ENCODE peak calls at places on chromosomes 4 and X, in six cellular contexts. U, M, T, Y, V and Q are unnamed samples.

GRCh38 chr4:40388248-40388647 is 53.1 kb downstream of the CHRNA9 start:
- DNase-seq in U (no peak), V (no peak), T (no peak), M (no peak), Y (no peak), Q (no peak)

GRCh38 chrX:102684772-102685520 is 27.3 kb upstream of the GPRASP2 start:
- DNase-seq in M (no peak), V (no peak), Y (no peak), T (no peak), U (no peak), Q (no peak)

GRCh38 chrX:126137899-126138298 is 28.2 kb downstream of the DCAF12L2 start:
- DNase-seq in T (no peak), U (no peak), V (no peak), Y (no peak), M (no peak), Q (no peak)

GRCh38 chrX:107826286-107827136 is 845 bp downstream of the MID2 start:
- DNase-seq in U (peak), T (peak), Y (no peak), M (peak), V (peak), Q (no peak)

GRCh38 chr4:10106421-10107039 is 10.1 kb downstream of the WDR1 start:
- DNase-seq in M (peak), U (peak), Y (no peak), T (no peak), V (no peak), Q (peak)

GRCh38 chr4:52911684-52912294 is 49.7 kb downstream of the RASL11B start:
- DNase-seq in V (peak), T (peak), M (peak), U (peak), Y (peak), Q (no peak)

GRCh38 chrX:129318375-129318774 is 204.9 kb downstream of the SMARCA1 start:
- DNase-seq in U (peak), Y (no peak), V (no peak), T (no peak), M (peak), Q (no peak)

GRCh38 chrX:85243155-85243554 is 424 bp downstream of the SATL1 start:
- DNase-seq in U (no peak), T (no peak), V (no peak), Y (no peak), M (no peak), Q (no peak)

GRCh38 chr4:109548655-109549054 is 11.4 kb upstream of the MCUB start:
- DNase-seq in U (peak), T (no peak), Y (peak), V (no peak), M (no peak), Q (no peak)

GRCh38 chr4:172356002-172356401 is 542.8 kb downstream of the GALNTL6 start:
- DNase-seq in T (no peak), Y (peak), V (no peak), U (no peak), M (no peak), Q (no peak)

GRCh38 chr4:114320126-114320525 is 278.5 kb upstream of the UGT8 start:
- DNase-seq in M (no peak), V (no peak), Y (no peak), U (no peak), T (no peak), Q (no peak)

GRCh38 chrX:41695464-41695863 is 6.7 kb downstream of the GPR34 start:
- DNase-seq in T (no peak), U (no peak), Y (no peak), M (no peak), V (no peak), Q (no peak)

GRCh38 chr4:16092682-16093319 is 9.0 kb upstream of the PROM1 start:
- DNase-seq in Y (no peak), U (no peak), M (no peak), T (no peak), V (no peak), Q (no peak)

GRCh38 chrX:133045986-133046385 is 50.9 kb downstream of the USP26 start:
- DNase-seq in U (peak), M (peak), Y (no peak), T (no peak), V (no peak), Q (no peak)

GRCh38 chrX:38839269-38839668 is 38.0 kb downstream of the MID1IP1 start:
- DNase-seq in T (no peak), Y (no peak), U (no peak), M (no peak), V (no peak), Q (no peak)

GRCh38 chr4:5724377-5724776 is 13.4 kb downstream of the EVC start:
- DNase-seq in V (no peak), T (no peak), U (no peak), Y (peak), M (no peak), Q (no peak)

GRCh38 chrX:9285342-9285771 is 179.5 kb upstream of the TBL1X start:
- DNase-seq in T (no peak), U (no peak), V (no peak), M (no peak), Y (no peak), Q (no peak)

GRCh38 chrX:152313529-152314302 is 137.4 kb downstream of the GABRA3 start:
- DNase-seq in Y (no peak), M (no peak), U (no peak), T (no peak), V (no peak), Q (no peak)

GRCh38 chr4:76696109-76696508 is 201.8 kb downstream of the SOWAHB start:
- DNase-seq in V (no peak), U (no peak), M (no peak), Y (no peak), T (no peak), Q (no peak)

GRCh38 chr4:168478868-168479267 is 1.4 kb downstream of the DDX60L start:
- DNase-seq in V (no peak), U (no peak), Y (no peak), T (no peak), M (no peak), Q (no peak)

GRCh38 chr4:26432419-26432818 is 57.9 kb downstream of the CCKAR start:
- DNase-seq in Y (no peak), V (no peak), U (no peak), T (no peak), M (no peak), Q (no peak)

GRCh38 chr4:10075953-10076391 is 40.6 kb downstream of the WDR1 start:
- DNase-seq in U (no peak), V (no peak), M (no peak), Y (no peak), T (no peak), Q (no peak)

GRCh38 chr4:1600211-1600780 is 83.8 kb downstream of the FAM53A start:
- DNase-seq in U (no peak), T (no peak), Y (no peak), V (peak), M (no peak), Q (no peak)

GRCh38 chr4:4875147-4875546 is 15.7 kb downstream of the MSX1 start:
- DNase-seq in V (no peak), T (no peak), U (no peak), M (no peak), Y (no peak), Q (no peak)

GRCh38 chrX:8939344-8939743 is 94.6 kb downstream of the FAM9B start:
- DNase-seq in M (no peak), V (no peak), T (no peak), U (no peak), Y (no peak), Q (no peak)

GRCh38 chr4:174604198-174604597 is 81.9 kb upstream of the HPGD start:
- DNase-seq in U (peak), T (no peak), Y (no peak), V (no peak), M (no peak), Q (no peak)

GRCh38 chr4:65737672-65738071 is 67.4 kb upstream of the EPHA5 start:
- DNase-seq in V (no peak), T (no peak), U (no peak), M (no peak), Y (no peak), Q (no peak)

DNA sequence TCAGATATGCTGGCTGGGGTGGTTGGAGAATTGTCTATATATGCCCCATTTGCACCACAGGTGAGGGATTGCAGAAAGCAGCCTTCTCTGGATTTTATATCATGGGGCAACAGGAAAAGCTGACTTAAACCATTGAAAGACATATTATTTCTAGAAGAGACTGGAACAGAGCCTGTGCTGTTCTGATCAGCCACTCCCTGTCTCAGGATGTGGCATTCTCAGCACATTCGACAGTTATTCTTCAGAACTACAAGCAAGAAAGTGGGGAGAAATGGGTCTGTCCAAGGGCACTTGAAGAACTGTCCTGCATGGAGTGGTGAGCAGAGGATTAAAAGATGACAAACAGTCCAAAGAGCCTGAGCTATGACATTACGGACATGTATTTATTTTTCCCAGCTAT is 67.8 kb upstream of the EPHA5 start:
- DNase-seq in U (no peak), M (no peak), V (no peak), T (no peak), Y (no peak), Q (no peak)
- TF ChIP-seq CTCF in U (no peak), M (no peak), V (no peak), T (no peak), Y (no peak), Q (no peak)

DNA sequence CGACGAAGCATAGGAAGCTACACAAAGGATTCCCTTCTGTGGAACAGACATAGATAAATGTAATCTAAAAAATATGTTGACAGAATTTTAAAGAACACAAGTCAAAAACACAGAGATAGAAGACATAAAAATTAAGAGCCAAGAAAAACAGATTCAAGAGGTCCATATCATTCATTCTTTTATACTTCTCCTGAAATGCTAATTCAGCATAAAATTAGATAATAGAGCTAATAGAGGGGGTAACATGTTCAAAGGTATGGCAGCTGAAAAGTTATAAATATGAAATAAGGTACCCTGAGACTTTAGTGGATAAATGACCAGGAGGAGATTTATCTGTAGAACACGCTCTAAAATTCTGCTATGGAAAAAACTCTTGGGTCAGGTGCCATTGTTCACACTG is 37.4 kb upstream of the PRSS48 start:
- DNase-seq in Y (no peak), V (no peak), T (no peak), U (no peak), M (no peak), Q (no peak)
- TF ChIP-seq CTCF in Y (no peak), V (no peak), T (no peak), U (no peak), M (no peak), Q (no peak)

DNA sequence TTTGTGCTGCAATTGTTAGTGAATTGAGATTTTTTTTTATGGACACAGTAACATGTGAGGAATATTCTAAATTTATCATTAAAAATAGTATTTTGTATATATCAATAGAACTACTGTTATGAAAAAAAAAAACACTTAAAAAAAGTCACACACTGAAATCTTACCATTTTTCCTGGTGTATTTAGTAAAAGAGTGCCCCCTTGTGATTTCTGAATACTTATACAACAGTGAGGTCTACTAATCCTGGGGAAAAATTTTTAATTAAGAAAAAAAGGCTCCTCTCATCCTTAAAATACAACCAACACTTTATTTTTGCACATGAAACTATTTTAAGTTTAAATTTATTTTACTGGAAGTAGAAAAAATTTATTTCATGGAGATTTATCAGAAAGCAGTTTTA is 56.4 kb upstream of the SPOCK3 start:
- DNase-seq in V (no peak), U (peak), M (no peak), T (no peak), Y (no peak), Q (no peak)
- TF ChIP-seq CTCF in V (peak), U (peak), M (no peak), T (no peak), Y (peak), Q (no peak)

DNA sequence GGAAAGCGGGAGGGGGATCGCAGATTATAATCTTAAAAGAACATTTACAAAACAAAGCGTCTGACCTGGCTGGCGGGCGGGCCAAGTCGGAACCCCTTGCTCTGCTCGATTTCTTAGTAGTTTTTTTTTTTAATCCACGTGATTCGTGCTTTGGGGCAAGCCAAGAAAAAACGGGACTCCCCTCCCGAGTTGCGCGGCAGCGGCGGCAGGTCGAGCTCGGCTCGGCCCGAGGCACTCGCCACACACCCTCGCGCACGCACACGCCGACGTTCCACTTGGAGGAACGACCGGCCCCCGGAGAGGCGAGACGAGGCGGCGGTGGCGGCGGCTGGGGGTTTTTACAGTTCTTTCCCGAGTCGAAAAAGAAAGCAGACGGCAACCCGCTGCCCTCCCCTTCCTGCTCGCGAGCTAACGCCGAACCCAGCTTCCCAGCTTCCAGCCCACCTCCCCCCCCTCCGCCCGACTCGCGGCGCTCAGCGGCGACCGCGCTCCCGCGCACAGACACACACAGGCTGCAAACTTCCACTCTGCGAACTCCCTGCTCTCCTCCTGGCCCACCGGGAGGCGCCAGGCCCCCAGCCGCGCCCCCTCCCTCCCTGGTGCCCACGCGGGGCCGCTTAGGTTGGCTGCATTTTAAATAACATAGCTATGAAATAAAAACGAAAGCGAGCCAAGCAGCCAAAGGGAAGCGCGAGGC is 1.2 kb downstream of the BCOR start:
- DNase-seq in V (peak), Y (no peak), U (peak), T (no peak), M (peak), Q (no peak)
- TF ChIP-seq CTCF in V (no peak), Y (no peak), U (no peak), T (no peak), M (no peak), Q (no peak)

DNA sequence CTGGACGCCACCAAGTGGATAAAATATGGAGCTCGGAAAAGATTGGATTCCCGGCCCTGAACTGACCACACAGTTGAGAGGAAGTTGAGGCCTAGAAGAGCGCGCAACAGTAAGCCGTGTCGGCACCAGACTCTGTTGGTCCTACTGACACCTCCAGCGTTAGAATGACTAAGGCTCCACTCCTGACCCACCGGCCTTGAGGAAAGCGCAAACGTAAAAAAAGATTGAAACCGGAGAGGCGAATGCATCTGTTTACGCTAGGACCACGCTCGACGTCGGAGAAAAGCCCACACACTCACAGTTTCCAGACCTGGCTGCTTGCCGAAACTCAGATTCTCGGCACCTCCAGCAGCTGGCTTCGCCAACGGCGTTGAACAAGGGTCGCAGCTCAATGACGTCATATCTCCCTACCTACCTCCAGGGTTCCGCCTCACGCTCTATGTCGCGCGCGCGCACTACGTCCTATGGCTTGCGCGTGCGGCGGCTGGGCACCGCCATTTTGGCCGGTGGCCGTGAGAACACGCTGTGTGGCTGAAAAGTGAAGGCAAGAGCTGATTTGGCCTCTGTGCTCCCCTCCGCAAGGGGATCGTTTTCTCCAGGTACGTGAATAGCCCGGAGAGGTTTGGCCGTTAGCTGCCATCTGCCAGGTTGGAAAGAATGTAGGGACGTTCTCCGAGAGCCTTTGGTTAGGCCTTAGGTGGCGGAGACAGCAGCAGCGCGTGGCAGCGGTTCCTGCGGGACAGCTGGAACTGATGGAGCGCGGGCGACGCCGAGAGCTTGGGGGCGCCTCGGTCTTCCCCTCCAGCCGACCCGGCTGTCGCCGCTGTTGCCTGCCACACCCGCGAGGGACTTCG is at the start of the genes ABCE1 and ANAPC10:
- DNase-seq in V (peak), M (peak), T (peak), U (peak), Y (peak), Q (peak)
- TF ChIP-seq CTCF in V (peak), M (no peak), T (peak), U (peak), Y (peak), Q (peak)

GRCh38 chr4:21512351-21512750 is 436.2 kb downstream of the KCNIP4 start:
- DNase-seq in Y (peak), T (no peak), M (peak), U (peak), V (no peak), Q (peak)

GRCh38 chr4:21507439-21507838 is 441.1 kb downstream of the KCNIP4 start:
- DNase-seq in T (no peak), Y (no peak), U (peak), V (no peak), M (no peak), Q (no peak)
- TF ChIP-seq CTCF in T (no peak), Y (peak), U (peak), V (no peak), M (no peak), Q (no peak)

DNA sequence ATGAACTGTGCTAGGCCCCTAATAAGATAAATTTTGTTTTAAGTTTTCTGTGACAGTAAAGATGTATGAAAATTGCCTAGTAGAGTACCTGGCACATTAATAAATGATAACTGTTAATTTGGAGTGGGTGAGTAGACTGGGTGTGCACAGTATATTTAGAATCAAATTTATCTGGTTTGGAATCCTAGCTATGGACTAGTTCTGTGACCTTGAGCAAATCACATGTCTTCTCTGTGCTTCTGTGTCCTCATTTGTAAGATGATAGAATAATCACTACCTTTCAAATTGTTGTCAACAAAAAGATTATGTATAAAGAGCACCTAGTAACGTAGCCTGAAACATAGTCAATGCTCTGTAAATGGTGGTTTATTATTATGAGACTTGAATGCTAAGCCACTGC is 170.2 kb downstream of the AR start:
- DNase-seq in V (no peak), M (no peak), Y (no peak), T (no peak), U (no peak), Q (no peak)
- TF ChIP-seq CTCF in V (no peak), M (no peak), Y (no peak), T (no peak), U (no peak), Q (no peak)

GRCh38 chrX:103919336-103919682 is 43.1 kb upstream of the TMSB15B start:
- DNase-seq in Y (no peak), T (peak), M (peak), U (no peak), V (no peak), Q (no peak)
- TF ChIP-seq CTCF in Y (peak), T (no peak), M (no peak), U (peak), V (peak), Q (peak)

GRCh38 chrX:131795442-131796229 is 227.5 kb upstream of the STK26 start:
- DNase-seq in U (no peak), M (no peak), T (no peak), Y (no peak), V (no peak), Q (no peak)

GRCh38 chrX:131792789-131793462 is 230.2 kb upstream of the STK26 start:
- DNase-seq in T (no peak), Y (no peak), V (no peak), M (no peak), U (peak), Q (peak)

GRCh38 chrX:131789664-131790063 is 233.4 kb upstream of the STK26 start:
- DNase-seq in U (no peak), T (peak), Y (no peak), M (no peak), V (no peak), Q (no peak)

GRCh38 chrX:131791608-131792355 is 231.3 kb upstream of the STK26 start:
- DNase-seq in Y (no peak), V (no peak), U (no peak), M (no peak), T (no peak), Q (no peak)

GRCh38 chrX:131792356-131792749 is 230.7 kb upstream of the STK26 start:
- DNase-seq in M (no peak), V (no peak), T (peak), U (peak), Y (no peak), Q (peak)
- TF ChIP-seq CTCF in M (no peak), V (no peak), T (no peak), U (peak), Y (no peak), Q (peak)

GRCh38 chr4:37641886-37642849 is 44.0 kb downstream of the RELL1 start:
- DNase-seq in T (no peak), M (no peak), V (no peak), U (no peak), Y (no peak), Q (no peak)

GRCh38 chr4:37646237-37646636 is 39.9 kb downstream of the RELL1 start:
- DNase-seq in M (no peak), V (no peak), T (no peak), Y (no peak), U (no peak), Q (no peak)

GRCh38 chr4:37648084-37648817 is 37.9 kb downstream of the RELL1 start:
- DNase-seq in V (peak), M (peak), T (no peak), U (peak), Y (peak), Q (peak)

GRCh38 chr4:37644962-37645361 is 41.2 kb downstream of the RELL1 start:
- DNase-seq in V (no peak), M (no peak), U (no peak), T (no peak), Y (no peak), Q (peak)

GRCh38 chr4:37645736-37646135 is 40.4 kb downstream of the RELL1 start:
- DNase-seq in M (no peak), U (no peak), V (no peak), Y (no peak), T (no peak), Q (no peak)
- TF ChIP-seq CTCF in M (no peak), U (no peak), V (no peak), Y (no peak), T (no peak), Q (no peak)